ENCODE peak calls at places on chromosomes 13 and 19, in seven cellular contexts. One of them, this sample, is unnamed.

GRCh38 chr13:78960881-78961280 is 301.9 kb upstream of the OBI1 start:
- DNase-seq in heart right ventricle: no peak
- DNase-seq in fibroblast of villous mesenchyme: no peak
- DNase-seq in heart left ventricle: no peak
- DNase-seq in A549: no peak
- DNase-seq in CD8-positive, alpha-beta T cell: no peak
- DNase-seq in progenitor cell of endocrine pancreas: no peak
- DNase-seq in this sample: no peak

GRCh38 chr13:51797664-51798488 is 6.1 kb downstream of the DHRS12 start:
- DNase-seq in fibroblast of villous mesenchyme: peak
- DNase-seq in heart right ventricle: no peak
- DNase-seq in A549: peak
- DNase-seq in progenitor cell of endocrine pancreas: peak
- DNase-seq in heart left ventricle: peak
- DNase-seq in CD8-positive, alpha-beta T cell: peak
- DNase-seq in this sample: peak

GRCh38 chr19:11995174-11995573 is 30.3 kb downstream of the ZNF763 start:
- DNase-seq in A549: no peak
- DNase-seq in CD8-positive, alpha-beta T cell: no peak
- DNase-seq in fibroblast of villous mesenchyme: peak
- DNase-seq in progenitor cell of endocrine pancreas: no peak
- DNase-seq in heart right ventricle: no peak
- DNase-seq in heart left ventricle: no peak
- DNase-seq in this sample: no peak

GRCh38 chr13:113879506-113880360 is 15.9 kb upstream of the GAS6 start:
- DNase-seq in fibroblast of villous mesenchyme: no peak
- DNase-seq in A549: no peak
- DNase-seq in heart left ventricle: peak
- DNase-seq in CD8-positive, alpha-beta T cell: no peak
- DNase-seq in progenitor cell of endocrine pancreas: no peak
- DNase-seq in heart right ventricle: peak
- DNase-seq in this sample: no peak

GRCh38 chr19:33490041-33490451 is 31.5 kb downstream of the PEPD start:
- DNase-seq in heart left ventricle: no peak
- DNase-seq in A549: no peak
- DNase-seq in heart right ventricle: no peak
- DNase-seq in CD8-positive, alpha-beta T cell: no peak
- DNase-seq in fibroblast of villous mesenchyme: no peak
- DNase-seq in progenitor cell of endocrine pancreas: no peak
- DNase-seq in this sample: no peak

GRCh38 chr13:29918845-29919244 is 68.4 kb upstream of the UBL3 start:
- DNase-seq in fibroblast of villous mesenchyme: peak
- DNase-seq in CD8-positive, alpha-beta T cell: no peak
- DNase-seq in A549: no peak
- DNase-seq in heart right ventricle: no peak
- DNase-seq in progenitor cell of endocrine pancreas: no peak
- DNase-seq in heart left ventricle: no peak
- DNase-seq in this sample: no peak

GRCh38 chr13:74270018-74270417 is 135.8 kb upstream of the KLF12 start:
- DNase-seq in heart right ventricle: no peak
- DNase-seq in CD8-positive, alpha-beta T cell: no peak
- DNase-seq in A549: no peak
- DNase-seq in heart left ventricle: no peak
- DNase-seq in progenitor cell of endocrine pancreas: no peak
- DNase-seq in fibroblast of villous mesenchyme: no peak
- DNase-seq in this sample: no peak

GRCh38 chr13:29472317-29472961 is 123.0 kb downstream of the SLC7A1 start:
- DNase-seq in heart right ventricle: no peak
- DNase-seq in CD8-positive, alpha-beta T cell: peak
- DNase-seq in fibroblast of villous mesenchyme: peak
- DNase-seq in progenitor cell of endocrine pancreas: peak
- DNase-seq in heart left ventricle: peak
- DNase-seq in A549: peak
- DNase-seq in this sample: peak

GRCh38 chr13:35785563-35786327 is 309.3 kb upstream of the MAB21L1 start:
- DNase-seq in heart left ventricle: no peak
- DNase-seq in progenitor cell of endocrine pancreas: no peak
- DNase-seq in fibroblast of villous mesenchyme: no peak
- DNase-seq in A549: no peak
- DNase-seq in heart right ventricle: no peak
- DNase-seq in CD8-positive, alpha-beta T cell: no peak
- DNase-seq in this sample: no peak

GRCh38 chr13:60944016-60944415 is 471.6 kb downstream of the PCDH20 start:
- DNase-seq in heart right ventricle: no peak
- DNase-seq in CD8-positive, alpha-beta T cell: no peak
- DNase-seq in A549: no peak
- DNase-seq in heart left ventricle: no peak
- DNase-seq in fibroblast of villous mesenchyme: no peak
- DNase-seq in progenitor cell of endocrine pancreas: no peak
- DNase-seq in this sample: no peak

GRCh38 chr13:71242191-71242590 is 624.8 kb downstream of the DACH1 start:
- DNase-seq in fibroblast of villous mesenchyme: no peak
- DNase-seq in A549: no peak
- DNase-seq in CD8-positive, alpha-beta T cell: no peak
- DNase-seq in heart left ventricle: peak
- DNase-seq in progenitor cell of endocrine pancreas: no peak
- DNase-seq in heart right ventricle: no peak
- DNase-seq in this sample: no peak

GRCh38 chr19:4557971-4558941 is 1.2 kb downstream of the SEMA6B start:
- DNase-seq in heart left ventricle: no peak
- DNase-seq in progenitor cell of endocrine pancreas: peak
- DNase-seq in fibroblast of villous mesenchyme: no peak
- DNase-seq in A549: no peak
- DNase-seq in heart right ventricle: no peak
- DNase-seq in CD8-positive, alpha-beta T cell: peak
- DNase-seq in this sample: peak

GRCh38 chr13:42567772-42568428 is 6.1 kb upstream of the TNFSF11 start:
- DNase-seq in heart right ventricle: no peak
- DNase-seq in fibroblast of villous mesenchyme: no peak
- DNase-seq in progenitor cell of endocrine pancreas: no peak
- DNase-seq in CD8-positive, alpha-beta T cell: no peak
- DNase-seq in heart left ventricle: no peak
- DNase-seq in A549: no peak
- DNase-seq in this sample: no peak

GRCh38 chr19:53947624-53948023 is 15.1 kb upstream of the CACNG8 start:
- DNase-seq in heart left ventricle: no peak
- DNase-seq in fibroblast of villous mesenchyme: no peak
- DNase-seq in progenitor cell of endocrine pancreas: no peak
- DNase-seq in A549: peak
- DNase-seq in CD8-positive, alpha-beta T cell: no peak
- DNase-seq in heart right ventricle: no peak
- DNase-seq in this sample: no peak

GRCh38 chr13:51849145-51850101 is 4.4 kb upstream of the TMEM272 start:
- DNase-seq in fibroblast of villous mesenchyme: peak
- DNase-seq in heart right ventricle: no peak
- DNase-seq in heart left ventricle: no peak
- DNase-seq in progenitor cell of endocrine pancreas: no peak
- DNase-seq in CD8-positive, alpha-beta T cell: no peak
- DNase-seq in A549: peak
- DNase-seq in this sample: peak

GRCh38 chr19:33458807-33459206 is 62.8 kb downstream of the PEPD start:
- DNase-seq in CD8-positive, alpha-beta T cell: no peak
- DNase-seq in A549: no peak
- DNase-seq in fibroblast of villous mesenchyme: no peak
- DNase-seq in heart left ventricle: no peak
- DNase-seq in heart right ventricle: no peak
- DNase-seq in progenitor cell of endocrine pancreas: no peak
- DNase-seq in this sample: no peak

GRCh38 chr19:12789904-12790619 is 1.2 kb upstream of the JUNB start:
- DNase-seq in heart right ventricle: peak
- DNase-seq in A549: peak
- DNase-seq in heart left ventricle: peak
- DNase-seq in CD8-positive, alpha-beta T cell: peak
- DNase-seq in progenitor cell of endocrine pancreas: peak
- DNase-seq in fibroblast of villous mesenchyme: peak
- DNase-seq in this sample: peak

GRCh38 chr19:43545276-43545675 is 12.3 kb downstream of the ZNF575 start:
- DNase-seq in heart left ventricle: peak
- DNase-seq in fibroblast of villous mesenchyme: no peak
- DNase-seq in CD8-positive, alpha-beta T cell: no peak
- DNase-seq in progenitor cell of endocrine pancreas: no peak
- DNase-seq in A549: no peak
- DNase-seq in heart right ventricle: no peak
- DNase-seq in this sample: no peak

DNA sequence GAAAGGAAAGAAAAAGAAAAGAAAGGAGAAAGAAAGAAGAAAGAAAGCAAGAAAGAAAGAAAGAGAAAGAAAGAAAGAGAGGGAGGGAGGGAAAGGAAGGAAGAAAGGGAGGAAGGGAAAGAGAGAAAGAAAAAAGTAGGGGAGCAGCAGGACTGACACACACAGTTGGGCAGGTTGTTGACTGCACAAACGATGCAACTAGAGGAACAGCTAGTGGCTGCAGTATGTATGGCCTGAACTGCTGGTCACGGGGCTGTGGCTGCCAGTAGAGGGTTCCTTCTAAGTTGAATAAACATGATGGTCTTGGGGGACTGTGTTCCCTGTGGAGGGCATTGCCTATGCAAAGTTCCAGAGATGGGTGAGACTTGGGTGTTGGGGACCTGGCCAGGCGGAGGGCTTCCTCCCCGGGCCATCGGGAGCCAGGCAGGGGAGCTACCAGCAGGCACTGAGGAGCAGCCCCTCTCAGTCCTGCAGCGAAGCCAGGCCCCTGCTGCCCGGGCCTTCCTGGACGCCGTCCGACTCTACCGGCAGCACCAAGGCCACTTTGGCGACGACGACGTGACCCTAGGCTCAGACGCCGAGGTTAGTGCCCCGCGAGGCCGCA is 16.7 kb upstream of the COLGALT1 start:
- DNase-seq in progenitor cell of endocrine pancreas: no peak
- DNase-seq in heart right ventricle: no peak
- DNase-seq in CD8-positive, alpha-beta T cell: no peak
- DNase-seq in fibroblast of villous mesenchyme: no peak
- DNase-seq in A549: no peak
- DNase-seq in heart left ventricle: no peak
- DNase-seq in this sample: no peak
- TF ChIP-seq CTCF in progenitor cell of endocrine pancreas: no peak
- TF ChIP-seq CTCF in heart right ventricle: no peak
- TF ChIP-seq CTCF in CD8-positive, alpha-beta T cell: no peak
- TF ChIP-seq CTCF in fibroblast of villous mesenchyme: no peak
- TF ChIP-seq CTCF in A549: no peak
- TF ChIP-seq CTCF in heart left ventricle: no peak
- TF ChIP-seq CTCF in this sample: no peak

GRCh38 chr19:46788968-46789338 is 559 bp upstream of the SLC1A5 start:
- DNase-seq in heart right ventricle: no peak
- DNase-seq in progenitor cell of endocrine pancreas: no peak
- DNase-seq in heart left ventricle: no peak
- DNase-seq in fibroblast of villous mesenchyme: no peak
- DNase-seq in CD8-positive, alpha-beta T cell: no peak
- DNase-seq in A549: no peak
- DNase-seq in this sample: no peak

GRCh38 chr19:46787040-46787330 is 1.4 kb downstream of the SLC1A5 start:
- DNase-seq in CD8-positive, alpha-beta T cell: no peak
- DNase-seq in fibroblast of villous mesenchyme: no peak
- DNase-seq in heart left ventricle: no peak
- DNase-seq in progenitor cell of endocrine pancreas: no peak
- DNase-seq in heart right ventricle: no peak
- DNase-seq in A549: no peak
- DNase-seq in this sample: no peak

GRCh38 chr19:46789371-46789770 is 977 bp upstream of the SLC1A5 start:
- DNase-seq in A549: no peak
- DNase-seq in fibroblast of villous mesenchyme: no peak
- DNase-seq in CD8-positive, alpha-beta T cell: no peak
- DNase-seq in heart left ventricle: no peak
- DNase-seq in progenitor cell of endocrine pancreas: no peak
- DNase-seq in heart right ventricle: no peak
- DNase-seq in this sample: no peak

GRCh38 chr19:46787331-46788100 is 878 bp downstream of the SLC1A5 start:
- DNase-seq in heart left ventricle: peak
- DNase-seq in A549: peak
- DNase-seq in progenitor cell of endocrine pancreas: peak
- DNase-seq in CD8-positive, alpha-beta T cell: no peak
- DNase-seq in fibroblast of villous mesenchyme: peak
- DNase-seq in heart right ventricle: peak
- DNase-seq in this sample: peak

GRCh38 chr19:46788101-46788967 is at the start of gene SLC1A5:
- DNase-seq in heart right ventricle: peak
- DNase-seq in progenitor cell of endocrine pancreas: peak
- DNase-seq in A549: peak
- DNase-seq in fibroblast of villous mesenchyme: peak
- DNase-seq in heart left ventricle: peak
- DNase-seq in CD8-positive, alpha-beta T cell: peak
- DNase-seq in this sample: peak
- TF ChIP-seq CTCF in heart right ventricle: no peak
- TF ChIP-seq CTCF in progenitor cell of endocrine pancreas: no peak
- TF ChIP-seq CTCF in A549: peak
- TF ChIP-seq CTCF in fibroblast of villous mesenchyme: peak
- TF ChIP-seq CTCF in heart left ventricle: no peak
- TF ChIP-seq CTCF in CD8-positive, alpha-beta T cell: no peak
- TF ChIP-seq CTCF in this sample: no peak

DNA sequence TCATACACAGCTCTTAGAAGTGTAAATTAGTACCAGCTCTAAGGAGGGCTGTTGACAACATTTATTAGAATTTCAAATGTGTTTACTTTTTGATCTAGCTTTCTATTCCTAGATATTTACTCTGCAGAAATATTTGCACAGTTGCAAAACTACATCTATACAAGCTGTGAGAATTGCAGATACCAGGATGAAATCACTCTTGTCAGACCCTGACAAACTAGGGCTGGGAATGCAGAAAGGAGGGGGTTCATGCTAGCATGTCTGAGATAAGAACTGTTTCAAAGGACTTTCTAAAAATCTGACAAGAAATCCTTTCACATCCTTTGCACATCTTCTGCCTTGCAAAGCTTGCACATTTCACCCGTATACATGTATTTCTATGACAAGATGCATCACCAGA is 11.8 kb upstream of the PABPC3 start:
- DNase-seq in CD8-positive, alpha-beta T cell: no peak
- DNase-seq in A549: no peak
- DNase-seq in heart right ventricle: no peak
- DNase-seq in fibroblast of villous mesenchyme: no peak
- DNase-seq in progenitor cell of endocrine pancreas: no peak
- DNase-seq in heart left ventricle: no peak
- DNase-seq in this sample: no peak
- TF ChIP-seq CTCF in CD8-positive, alpha-beta T cell: no peak
- TF ChIP-seq CTCF in A549: no peak
- TF ChIP-seq CTCF in heart right ventricle: no peak
- TF ChIP-seq CTCF in fibroblast of villous mesenchyme: no peak
- TF ChIP-seq CTCF in progenitor cell of endocrine pancreas: no peak
- TF ChIP-seq CTCF in heart left ventricle: no peak
- TF ChIP-seq CTCF in this sample: no peak

GRCh38 chr19:40524655-40525054 is 52.0 kb upstream of the SHKBP1 start:
- DNase-seq in progenitor cell of endocrine pancreas: no peak
- DNase-seq in A549: no peak
- DNase-seq in fibroblast of villous mesenchyme: no peak
- DNase-seq in CD8-positive, alpha-beta T cell: no peak
- DNase-seq in heart right ventricle: no peak
- DNase-seq in heart left ventricle: no peak
- DNase-seq in this sample: no peak

GRCh38 chr19:40519352-40520322 is 52.8 kb downstream of the SPTBN4 start:
- DNase-seq in A549: peak
- DNase-seq in heart right ventricle: peak
- DNase-seq in CD8-positive, alpha-beta T cell: no peak
- DNase-seq in progenitor cell of endocrine pancreas: no peak
- DNase-seq in fibroblast of villous mesenchyme: peak
- DNase-seq in heart left ventricle: no peak
- DNase-seq in this sample: peak

GRCh38 chr19:40523322-40524047 is 53.2 kb upstream of the SHKBP1 start:
- DNase-seq in fibroblast of villous mesenchyme: peak
- DNase-seq in progenitor cell of endocrine pancreas: peak
- DNase-seq in heart left ventricle: peak
- DNase-seq in CD8-positive, alpha-beta T cell: no peak
- DNase-seq in heart right ventricle: peak
- DNase-seq in A549: peak
- DNase-seq in this sample: peak

GRCh38 chr19:40524133-40524549 is 52.5 kb upstream of the SHKBP1 start:
- DNase-seq in CD8-positive, alpha-beta T cell: no peak
- DNase-seq in fibroblast of villous mesenchyme: no peak
- DNase-seq in heart left ventricle: no peak
- DNase-seq in progenitor cell of endocrine pancreas: no peak
- DNase-seq in heart right ventricle: no peak
- DNase-seq in A549: no peak
- DNase-seq in this sample: no peak

GRCh38 chr19:40521276-40521675 is 54.5 kb downstream of the SPTBN4 start:
- DNase-seq in progenitor cell of endocrine pancreas: no peak
- DNase-seq in A549: no peak
- DNase-seq in heart right ventricle: no peak
- DNase-seq in heart left ventricle: no peak
- DNase-seq in CD8-positive, alpha-beta T cell: no peak
- DNase-seq in fibroblast of villous mesenchyme: peak
- DNase-seq in this sample: no peak
- TF ChIP-seq CTCF in progenitor cell of endocrine pancreas: peak
- TF ChIP-seq CTCF in A549: peak
- TF ChIP-seq CTCF in heart right ventricle: peak
- TF ChIP-seq CTCF in heart left ventricle: no peak
- TF ChIP-seq CTCF in CD8-positive, alpha-beta T cell: no peak
- TF ChIP-seq CTCF in fibroblast of villous mesenchyme: peak
- TF ChIP-seq CTCF in this sample: no peak

This sample was measured in nephron progenitor cell.